ENCODE peak calls at places on chromosomes 6 and 20, in ten cellular contexts. L is RPMI8226; T is upper lobe of right lung; B is choroid plexus epithelial cell; Z is neuronal stem cell; R is NCI-H460; W is left lobe of liver; Q is naive thymus-derived CD8-positive, alpha-beta T cell; K is left cardiac atrium; C is H9. P is an unnamed sample.

GRCh38 chr6:56242343-56242742 is 5.0 kb downstream of the COL21A1 start:
- DNase-seq in L (no peak), T (no peak), B (peak), Z (no peak), R (no peak), W (no peak), Q (no peak), K (no peak), C (no peak), P (no peak)

GRCh38 chr6:166341464-166341863 is 881 bp downstream of the SFT2D1 start:
- DNase-seq in L (no peak), T (no peak), B (no peak), Z (no peak), R (no peak), W (no peak), Q (no peak), K (no peak), C (no peak), P (no peak)

GRCh38 chr20:665276-665675 is 10.3 kb downstream of the SCRT2 start:
- DNase-seq in L (no peak), T (no peak), B (no peak), Z (no peak), R (no peak), W (no peak), Q (no peak), K (no peak), C (no peak), P (no peak)

GRCh38 chr20:7094438-7094997 is 327.0 kb downstream of the BMP2 start:
- DNase-seq in L (peak), T (no peak), B (peak), Z (peak), R (peak), W (no peak), Q (no peak), K (no peak), C (peak), P (peak)

GRCh38 chr6:79984261-79984660 is 20.2 kb upstream of the TTK start:
- DNase-seq in L (no peak), T (no peak), B (peak), Z (no peak), R (no peak), W (no peak), Q (no peak), K (no peak), C (peak), P (no peak)

GRCh38 chr6:70790483-70790882 is 122.8 kb downstream of the SMAP1 start:
- DNase-seq in L (no peak), T (no peak), B (no peak), Z (no peak), R (no peak), W (no peak), Q (no peak), K (no peak), C (no peak), P (no peak)

GRCh38 chr20:61937963-61938838 is 127.5 kb downstream of the TAF4 start:
- DNase-seq in L (no peak), T (peak), B (no peak), Z (no peak), R (no peak), W (peak), Q (peak), K (peak), C (no peak), P (no peak)

GRCh38 chr6:69589626-69590025 is 207.2 kb downstream of the LMBRD1 start:
- DNase-seq in L (no peak), T (no peak), B (no peak), Z (no peak), R (no peak), W (no peak), Q (no peak), K (no peak), C (no peak), P (no peak)

GRCh38 chr20:4192378-4193048 is 177.2 kb upstream of the RNF24 start:
- DNase-seq in L (no peak), T (peak), B (peak), Z (no peak), R (peak), W (no peak), Q (no peak), K (no peak), C (no peak), P (no peak)

GRCh38 chr20:675453-676314 is at the start of gene SCRT2:
- DNase-seq in L (peak), T (peak), B (peak), Z (peak), R (peak), W (peak), Q (peak), K (peak), C (peak), P (peak)

GRCh38 chr20:22465622-22466446 is 118.5 kb downstream of the FOXA2 start:
- DNase-seq in L (no peak), T (no peak), B (no peak), Z (no peak), R (no peak), W (peak), Q (no peak), K (no peak), C (no peak), P (no peak)

GRCh38 chr20:50959543-50960126 is 1.0 kb downstream of the MOCS3 start:
- DNase-seq in L (no peak), T (no peak), B (no peak), Z (no peak), R (no peak), W (peak), Q (no peak), K (no peak), C (no peak), P (no peak)

GRCh38 chr20:9884666-9885065 is 45.8 kb upstream of the PAK5 start:
- DNase-seq in L (no peak), T (no peak), B (no peak), Z (no peak), R (no peak), W (no peak), Q (no peak), K (no peak), C (no peak), P (peak)